ENCODE peak calls at places on chromosome 7, in ten cellular contexts. Q, F, H, Y, G, J, U, E, P and T are unnamed samples. For H3K4me1, the result is how much of the 10 kb centered on the place peaks cover.

GRCh38 chr7:6545398-6546126 is 5.7 kb downstream of the GRID2IP start:
- DNase-seq in F (no peak), H (no peak), Q (no peak), E (no peak), U (no peak), J (no peak), G (no peak), Y (no peak), P (no peak), T (no peak)

GRCh38 chr7:37354661-37355131 is 94.0 kb downstream of the ELMO1 start:
- DNase-seq in U (no peak), E (no peak), G (no peak), Y (peak), F (peak), Q (no peak), H (no peak), J (peak), P (peak), T (peak)

GRCh38 chr7:92813390-92814024 is 22.9 kb downstream of the CDK6 start:
- DNase-seq in F (no peak), G (no peak), J (no peak), H (no peak), Y (no peak), P (peak), U (no peak), E (no peak), Q (no peak), T (no peak)

GRCh38 chr7:101121996-101122932 is 4.6 kb upstream of the SERPINE1 start:
- DNase-seq in U (peak), J (no peak), P (peak), Q (no peak), G (peak), Y (peak), E (peak), F (peak), H (no peak), T (peak)

GRCh38 chr7:48528689-48529088 is 357.4 kb downstream of the ABCA13 start:
- DNase-seq in U (peak), Q (no peak), J (no peak), F (no peak), P (no peak), Y (no peak), H (no peak), G (no peak), E (peak), T (no peak)

GRCh38 chr7:98619450-98620321 is 2.6 kb downstream of the NPTX2 start:
- DNase-seq in Y (no peak), G (peak), F (no peak), E (no peak), P (no peak), H (no peak), J (no peak), Q (no peak), U (peak), T (no peak)

GRCh38 chr7:43540463-43540862 is 42.4 kb upstream of the STK17A start:
- DNase-seq in G (no peak), U (no peak), Q (no peak), H (no peak), Y (no peak), J (no peak), P (no peak), F (no peak), E (no peak), T (no peak)

GRCh38 chr7:23468721-23469149 is 1.6 kb downstream of the IGF2BP3 start:
- DNase-seq in H (no peak), G (no peak), E (no peak), U (peak), F (no peak), P (peak), J (peak), Y (peak), Q (no peak), T (no peak)

GRCh38 chr7:12139421-12139820 is 71.7 kb upstream of the TMEM106B start:
- DNase-seq in J (no peak), G (no peak), F (no peak), U (no peak), Q (no peak), H (no peak), P (no peak), Y (no peak), E (no peak), T (no peak)

GRCh38 chr7:132109768-132110167 is 466.5 kb downstream of the PLXNA4 start:
- DNase-seq in U (no peak), Q (no peak), J (no peak), P (no peak), E (no peak), F (no peak), Y (no peak), G (no peak), H (no peak), T (no peak)

GRCh38 chr7:76507723-76508406 is 2.5 kb upstream of the UPK3B start:
- DNase-seq in P (peak), Y (no peak), E (no peak), F (no peak), H (no peak), Q (no peak), J (peak), U (peak), G (no peak), T (no peak)

GRCh38 chr7:73831656-73832579 is 1.1 kb downstream of the CLDN4 start:
- DNase-seq in E (no peak), P (no peak), G (peak), Q (peak), U (peak), J (no peak), Y (peak), F (no peak), H (peak), T (peak)

GRCh38 chr7:92831716-92832622 is 4.4 kb downstream of the CDK6 start:
- DNase-seq in P (peak), J (no peak), Q (no peak), H (no peak), E (no peak), U (peak), F (no peak), G (peak), Y (peak), T (no peak)

GRCh38 chr7:75945297-75946168 is 30.6 kb downstream of the POR start:
- DNase-seq in Y (no peak), Q (no peak), J (no peak), P (no peak), F (no peak), E (no peak), G (peak), H (no peak), U (no peak), T (no peak)

GRCh38 chr7:122312789-122313188 is 8.2 kb upstream of the FEZF1 start:
- DNase-seq in P (no peak), F (no peak), G (no peak), E (no peak), H (no peak), U (peak), Q (no peak), J (no peak), Y (no peak), T (no peak)
- TF ChIP-seq POLR2AphosphoS5 in P (no peak), F (no peak), G (no peak), E (no peak), H (no peak), U (no peak), Q (no peak), J (no peak), Y (no peak), T (no peak)

DNA sequence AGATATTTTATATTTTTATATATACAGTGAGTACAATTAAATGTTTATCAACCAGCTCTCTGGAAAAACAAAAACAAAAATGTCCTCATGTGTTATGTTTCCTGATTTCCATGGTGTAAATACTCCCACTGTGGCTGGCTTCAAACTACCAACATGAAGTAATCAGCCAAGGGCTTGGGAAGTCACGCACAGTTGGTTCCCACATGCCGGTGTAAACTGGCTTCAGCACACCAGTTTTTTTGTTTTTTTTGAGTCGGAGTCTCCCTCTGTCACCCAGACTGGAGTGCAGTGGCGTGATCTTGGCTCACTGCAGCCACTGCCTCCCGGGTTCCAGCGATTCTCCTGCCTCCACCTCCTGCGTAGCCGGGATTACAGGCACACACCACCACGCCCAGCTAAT is 11.8 kb downstream of the OSBPL3 start:
- DNase-seq in G (no peak), P (no peak), J (no peak), Y (no peak), F (no peak), U (no peak), Q (no peak), E (no peak), H (no peak), T (no peak)
- H3K4me1 ChIP-seq in G (half or more), P (under half), J (half or more), Y (under half), F (under half), U (under half), Q (under half), E (under half), H (under half), T (half or more)

GRCh38 chr7:116443101-116443523 is 56.4 kb upstream of the CAV2 start:
- DNase-seq in Y (no peak), U (no peak), P (peak), J (no peak), Q (no peak), F (no peak), E (no peak), G (peak), H (no peak), T (no peak)
- TF ChIP-seq POLR2AphosphoS5 in Y (no peak), U (no peak), P (peak), J (no peak), Q (peak), F (peak), E (no peak), G (no peak), H (no peak), T (no peak)

DNA sequence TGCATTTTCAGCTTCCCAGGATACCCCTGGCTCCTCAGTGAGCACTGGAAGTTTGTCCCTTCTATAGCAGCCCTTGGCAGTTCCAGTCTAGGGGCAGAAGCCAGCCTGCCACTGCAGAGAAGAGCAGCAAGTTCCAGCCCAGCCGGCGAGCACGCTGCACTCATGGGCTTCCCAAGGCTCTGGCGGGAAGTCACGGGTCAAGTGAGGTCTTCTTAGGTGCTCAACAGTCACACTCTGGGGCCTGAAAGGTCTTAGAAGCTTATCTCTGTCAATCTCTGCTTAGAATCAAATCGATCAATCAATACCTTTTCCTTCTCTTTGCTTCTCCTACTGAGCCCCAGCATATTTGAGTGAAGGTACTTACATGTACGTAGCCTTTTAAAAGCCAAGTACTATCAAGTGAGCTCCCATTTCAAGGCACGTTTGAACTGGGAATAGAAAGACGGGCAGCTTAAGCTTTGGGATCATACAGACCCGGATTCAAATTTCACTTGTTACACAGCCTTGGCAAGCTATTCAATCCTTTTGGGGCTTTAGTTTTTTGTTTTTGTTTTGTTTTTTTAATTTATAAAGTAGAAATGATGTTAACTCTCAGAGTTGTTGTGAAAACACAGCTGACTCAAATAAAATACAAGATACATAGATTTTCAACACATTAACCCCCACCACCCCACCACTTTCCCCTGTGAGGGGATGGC is 152.6 kb upstream of the KLF14 start:
- DNase-seq in E (no peak), G (no peak), U (no peak), J (no peak), Q (no peak), Y (no peak), F (no peak), H (no peak), P (peak), T (no peak)
- H3K4me1 ChIP-seq in E (under half), G (half or more), U (under half), J (half or more), Q (under half), Y (half or more), F (under half), H (under half), P (half or more), T (half or more)

GRCh38 chr7:27739301-27739913 is 555 bp upstream of the TAX1BP1 start:
- DNase-seq in Y (no peak), Q (no peak), J (peak), G (no peak), H (no peak), P (peak), E (no peak), U (no peak), F (no peak), T (no peak)

GRCh38 chr7:27739914-27740448 is at the start of gene TAX1BP1:
- DNase-seq in J (peak), Y (peak), Q (peak), F (peak), U (peak), G (peak), E (peak), P (peak), H (peak), T (peak)

GRCh38 chr7:27737591-27737990 is 2.4 kb upstream of the TAX1BP1 start:
- DNase-seq in Q (no peak), H (no peak), Y (no peak), U (no peak), E (no peak), G (no peak), P (no peak), J (no peak), F (no peak), T (no peak)

GRCh38 chr7:27737178-27737577 is 2.8 kb upstream of the TAX1BP1 start:
- DNase-seq in J (no peak), F (no peak), E (no peak), P (no peak), H (no peak), Q (no peak), Y (no peak), U (no peak), G (no peak), T (no peak)

DNA sequence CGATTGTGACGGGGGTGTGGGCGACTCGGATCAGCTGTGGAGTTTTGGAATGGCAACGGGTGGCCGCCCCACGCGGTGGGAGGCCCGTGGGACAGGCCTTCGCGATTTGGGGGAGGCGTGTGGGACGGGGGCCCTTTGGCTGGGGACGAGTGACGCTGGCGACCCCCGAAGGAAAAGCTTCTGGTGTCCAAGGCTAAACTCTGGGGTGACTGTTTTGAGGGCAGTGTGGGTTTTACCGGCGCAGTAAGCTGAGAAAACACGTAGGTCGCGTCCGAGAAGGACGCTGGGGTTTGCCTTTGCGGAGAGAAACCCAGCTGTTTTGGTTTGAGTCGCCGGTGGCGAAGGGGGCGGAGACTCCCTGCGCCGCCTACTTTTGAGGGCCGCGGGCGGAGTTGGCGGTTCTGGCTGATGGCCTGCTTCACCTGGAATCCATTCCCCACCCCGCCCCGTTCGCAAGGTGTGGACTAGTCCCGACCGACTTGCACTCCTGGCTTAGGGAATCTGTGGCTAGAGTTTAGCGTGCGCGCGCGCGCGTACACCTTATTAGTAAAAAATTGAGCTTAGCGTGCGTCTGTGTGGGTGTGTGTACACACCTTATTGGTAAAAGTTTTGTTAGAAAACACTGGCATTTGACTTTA is 606 bp downstream of the TAX1BP1 start:
- DNase-seq in F (peak), E (peak), J (peak), P (peak), Q (peak), U (peak), H (peak), G (peak), Y (peak), T (peak)
- TF ChIP-seq POLR2AphosphoS5 in F (peak), E (peak), J (peak), P (no peak), Q (peak), U (peak), H (no peak), G (peak), Y (peak), T (peak)

DNA sequence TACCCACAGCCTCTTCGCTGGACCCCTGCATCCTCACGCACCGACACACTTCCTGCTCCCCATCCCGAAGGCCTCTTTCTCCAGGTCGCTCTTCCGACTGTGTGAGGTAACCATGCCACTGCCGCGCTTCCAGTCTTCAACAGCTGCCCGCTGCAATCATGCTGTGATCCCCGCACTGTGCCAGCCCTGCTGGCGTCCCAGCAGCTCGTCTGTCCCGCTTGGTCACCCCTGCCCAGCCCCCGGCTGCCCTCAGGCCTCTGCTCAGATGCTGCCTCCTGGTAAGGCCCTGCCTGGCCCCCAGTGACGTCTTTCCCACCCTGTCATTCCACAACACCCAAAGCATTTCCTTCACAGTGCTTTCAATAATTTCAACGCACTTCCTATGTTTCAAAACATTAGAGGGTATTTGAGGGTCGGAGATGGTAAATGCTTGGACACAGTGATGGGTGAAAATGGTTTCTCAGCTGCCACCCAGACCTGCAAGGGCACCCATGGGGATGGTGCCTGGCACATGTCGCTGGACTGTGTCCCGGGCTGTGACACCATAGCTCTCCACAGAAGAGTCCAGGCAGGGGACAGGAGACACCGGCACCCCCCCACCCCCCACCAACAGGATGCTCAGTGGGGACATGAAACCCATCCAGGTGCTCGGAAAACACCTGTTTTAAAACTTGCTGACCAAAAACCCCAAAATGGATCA is 125.2 kb downstream of the MAD1L1 start:
- DNase-seq in H (no peak), E (no peak), Q (no peak), Y (no peak), P (peak), U (no peak), J (no peak), G (no peak), F (no peak), T (no peak)
- H3K4me1 ChIP-seq in H (under half), E (under half), Q (under half), Y (under half), P (under half), U (under half), J (half or more), G (half or more), F (under half), T (under half)

GRCh38 chr7:105962353-105962752 is 711 bp upstream of the CDHR3 start:
- DNase-seq in P (no peak), F (no peak), J (no peak), Y (no peak), Q (no peak), E (no peak), H (no peak), G (no peak), U (no peak), T (no peak)

GRCh38 chr7:105958037-105958436 is 5.0 kb upstream of the CDHR3 start:
- DNase-seq in Q (no peak), Y (no peak), U (no peak), J (no peak), E (no peak), P (no peak), F (no peak), G (no peak), H (no peak), T (no peak)

DNA sequence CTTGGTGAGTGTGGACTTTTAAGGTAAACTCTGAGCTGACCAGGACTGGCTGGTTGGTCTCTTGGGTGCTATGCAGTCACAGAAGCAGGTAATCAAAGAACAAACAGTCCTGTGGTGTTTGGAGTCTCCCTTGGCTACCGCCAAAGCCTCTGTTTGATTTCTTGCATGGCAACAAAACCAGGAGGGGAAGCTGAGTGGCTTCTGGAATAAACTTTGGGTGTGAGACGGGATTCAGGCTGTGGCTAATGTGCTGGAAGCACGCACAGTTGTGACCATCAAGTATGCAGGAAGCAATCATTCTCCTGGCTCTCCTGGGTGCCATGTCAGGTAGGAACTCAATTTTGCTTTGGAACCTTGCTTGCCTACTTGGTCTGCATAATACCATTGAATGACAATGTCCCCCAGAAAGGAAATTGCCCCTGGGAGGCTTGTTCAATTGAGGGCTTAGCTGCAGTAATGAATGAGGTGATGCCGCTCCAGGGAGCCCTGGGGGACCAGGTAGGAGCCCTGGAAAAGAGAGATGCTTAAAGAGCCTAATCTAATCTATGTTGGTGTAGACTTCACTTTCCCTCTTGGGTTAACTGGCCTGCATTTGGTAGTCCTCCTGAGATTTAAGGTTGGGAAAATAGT is at the start of gene CDHR3:
- DNase-seq in J (no peak), Q (peak), E (no peak), P (no peak), F (no peak), H (no peak), G (peak), Y (no peak), U (no peak), T (no peak)
- TF ChIP-seq POLR2AphosphoS5 in J (no peak), Q (peak), E (no peak), P (no peak), F (no peak), H (no peak), G (no peak), Y (no peak), U (no peak), T (no peak)

DNA sequence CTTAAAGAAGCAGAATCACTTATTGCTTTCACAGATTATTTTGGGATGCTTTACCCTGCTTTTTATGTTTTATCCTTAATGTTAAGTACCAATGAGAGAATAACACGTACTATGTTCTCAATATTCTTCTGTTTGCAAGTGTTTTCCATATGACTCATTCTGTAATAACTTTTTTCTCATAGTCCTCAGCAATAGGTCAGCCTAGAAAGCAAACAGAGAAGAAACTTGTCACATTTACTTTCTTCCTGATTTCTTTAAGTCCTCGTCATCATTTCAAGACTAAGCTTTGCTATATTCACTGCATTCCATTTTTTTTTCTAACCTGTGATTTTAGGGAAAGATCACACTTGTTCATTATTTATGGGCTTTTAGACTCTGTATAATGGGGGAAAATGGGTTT is 6.8 kb upstream of the AGR2 start:
- DNase-seq in Q (no peak), F (no peak), G (no peak), H (no peak), P (peak), E (no peak), J (no peak), U (no peak), Y (no peak), T (no peak)
- H3K4me1 ChIP-seq in Q (under half), F (under half), G (under half), H (under half), P (under half), E (under half), J (under half), U (under half), Y (under half), T (under half)